ENCODE peak calls at places on chromosomes 3 and 15, in six cellular contexts. O is stimulated activated CD4-positive, alpha-beta T cell treated with anti-CD3 and anti-CD28 coated beads, Interleukin-2, amount 100 ng/mL, for 24 hours; K is naive thymus-derived CD4-positive, alpha-beta T cell; V is cardiac fibroblast; I is stimulated activated CD8-positive, alpha-beta memory T cell treated with anti-CD3 and anti-CD28 coated beads, Interleukin-7, amount 100 ng/mL, for 4 hours; X is BJ. T is an unnamed sample.

GRCh38 chr3:141242722-141243092 is 11.1 kb downstream of the PXYLP1 start:
- DNase-seq in O (no peak), K (no peak), V (no peak), I (no peak), X (no peak), T (no peak)

GRCh38 chr3:30408105-30408557 is 198.3 kb upstream of the TGFBR2 start:
- DNase-seq in O (no peak), K (no peak), V (peak; percentile 41), I (no peak), X (no peak), T (no peak)

GRCh38 chr15:25375557-25375956 is 63.3 kb downstream of the UBE3A start:
- DNase-seq in O (no peak), K (no peak), V (no peak), I (no peak), X (no peak), T (no peak)

GRCh38 chr3:71066849-71067261 is 516.7 kb downstream of the FOXP1 start:
- DNase-seq in O (peak; percentile 65), K (peak; percentile 36), V (peak; percentile 72), I (peak; percentile 25), X (no peak), T (peak; percentile 66)

GRCh38 chr3:129605593-129606521 is 619 bp downstream of the PLXND1 start:
- DNase-seq in O (peak; percentile 41), K (peak; percentile 42), V (peak; percentile 67), I (peak; percentile 42), X (no peak), T (no peak)

GRCh38 chr3:122350814-122351418 is 25.9 kb downstream of the CSTA start:
- DNase-seq in O (no peak), K (no peak), V (peak; percentile 58), I (no peak), X (peak; percentile 16), T (no peak)

GRCh38 chr3:169041677-169042171 is 621.8 kb downstream of the MECOM start:
- DNase-seq in O (no peak), K (no peak), V (peak; percentile 82), I (no peak), X (peak; percentile 28), T (no peak)

GRCh38 chr15:29677450-29677849 is 144.8 kb downstream of the TJP1 start:
- DNase-seq in O (no peak), K (no peak), V (no peak), I (no peak), X (no peak), T (no peak)

GRCh38 chr15:33425149-33425548 is 114.4 kb downstream of the RYR3 start:
- DNase-seq in O (no peak), K (no peak), V (peak; percentile 12), I (no peak), X (no peak), T (no peak)

GRCh38 chr3:132135628-132136333 is 101.0 kb upstream of the CPNE4 start:
- DNase-seq in O (no peak), K (no peak), V (peak; percentile 98), I (no peak), X (peak; percentile 94), T (no peak)

GRCh38 chr3:71315431-71315830 is 268.1 kb downstream of the FOXP1 start:
- DNase-seq in O (no peak), K (no peak), V (no peak), I (no peak), X (no peak), T (no peak)

GRCh38 chr3:197031315-197032285 is 2.0 kb upstream of the MELTF start:
- DNase-seq in O (no peak), K (no peak), V (peak; percentile 99), I (no peak), X (peak; percentile 82), T (no peak)

GRCh38 chr3:125160911-125161371 is 51.6 kb downstream of the SLC12A8 start:
- DNase-seq in O (no peak), K (no peak), V (no peak), I (no peak), X (no peak), T (no peak)

GRCh38 chr15:76347507-76348055 is 11.0 kb downstream of the ISL2 start:
- DNase-seq in O (no peak), K (no peak), V (no peak), I (no peak), X (no peak), T (no peak)

GRCh38 chr3:77475545-77475944 is 435.6 kb downstream of the ROBO2 start:
- DNase-seq in O (no peak), K (no peak), V (no peak), I (no peak), X (no peak), T (no peak)

GRCh38 chr15:45230246-45230965 is 21.6 kb upstream of the SLC28A2 start:
- DNase-seq in O (no peak), K (no peak), V (no peak), I (no peak), X (no peak), T (no peak)

GRCh38 chr15:77870195-77871065 is 207.1 kb downstream of the TBC1D2B start:
- DNase-seq in O (peak; percentile 51), K (peak; percentile 54), V (peak; percentile 74), I (no peak), X (no peak), T (no peak)

GRCh38 chr3:11570789-11571495 is 72.8 kb downstream of the VGLL4 start:
- DNase-seq in O (no peak), K (no peak), V (peak; percentile 86), I (no peak), X (no peak), T (no peak)

GRCh38 chr3:11238057-11238456 is 34.1 kb upstream of the ATG7 start:
- DNase-seq in O (peak; percentile 34), K (no peak), V (peak; percentile 94), I (no peak), X (peak; percentile 88), T (no peak)

GRCh38 chr3:188627652-188628051 is 473.7 kb downstream of the LPP start:
- DNase-seq in O (no peak), K (no peak), V (peak; percentile 92), I (no peak), X (peak; percentile 97), T (no peak)

GRCh38 chr3:37885831-37886230 is 24.2 kb downstream of the CTDSPL start:
- DNase-seq in O (no peak), K (no peak), V (no peak), I (no peak), X (no peak), T (no peak)

GRCh38 chr3:105906834-105907233 is 38.0 kb upstream of the CBLB start:
- DNase-seq in O (no peak), K (no peak), V (peak; percentile 98), I (no peak), X (peak; percentile 28), T (no peak)

GRCh38 chr3:189914799-189915198 is 205.9 kb downstream of the P3H2 start:
- DNase-seq in O (no peak), K (no peak), V (peak; percentile 96), I (no peak), X (peak; percentile 79), T (peak; percentile 52)

GRCh38 chr3:49723301-49723630 is 485 bp downstream of the GMPPB start:
- DNase-seq in O (peak; percentile 66), K (peak; percentile 61), V (peak; percentile 45), I (peak; percentile 39), X (no peak), T (no peak)

GRCh38 chr3:122777563-122777962 is 16.1 kb downstream of the HSPBAP1 start:
- DNase-seq in O (no peak), K (no peak), V (no peak), I (no peak), X (no peak), T (no peak)

GRCh38 chr3:11919390-11919789 is 72.7 kb upstream of the TAMM41 start:
- DNase-seq in O (no peak), K (no peak), V (no peak), I (no peak), X (no peak), T (no peak)

GRCh38 chr15:58409861-58410260 is 21.9 kb upstream of the LIPC start:
- DNase-seq in O (no peak), K (no peak), V (no peak), I (no peak), X (no peak), T (no peak)